ENCODE peak calls at places on chromosomes 3 and 15, in four cellular contexts. X is right atrium auricular region, F is tibial artery, Q is adrenal gland. W is an unnamed sample.

GRCh38 chr3:121018917-121019321 is 110.9 kb downstream of the STXBP5L start:
- DNase-seq in X (no peak), F (no peak), Q (no peak), W (no peak)

GRCh38 chr3:155553800-155554199 is 191.1 kb downstream of the PLCH1 start:
- DNase-seq in X (no peak), F (no peak), Q (no peak), W (no peak)

GRCh38 chr3:132161608-132162007 is 126.8 kb upstream of the CPNE4 start:
- DNase-seq in X (no peak), F (no peak), Q (no peak), W (no peak)

GRCh38 chr3:58062469-58062868 is 54.2 kb downstream of the FLNB start:
- DNase-seq in X (no peak), F (no peak), Q (no peak), W (no peak)

GRCh38 chr15:76012021-76012551 is at the start of gene NRG4:
- DNase-seq in X (no peak), F (no peak), Q (peak; percentile 37), W (no peak)

GRCh38 chr3:119891944-119892721 is 110.2 kb downstream of the NR1I2 start:
- DNase-seq in X (no peak), F (no peak), Q (peak; percentile 64), W (no peak)

GRCh38 chr3:127107491-127108375 is 85.2 kb upstream of the PRR23E start:
- DNase-seq in X (no peak), F (no peak), Q (no peak), W (peak; percentile 5)

GRCh38 chr3:51434746-51435323 is 43.8 kb downstream of the RBM15B start:
- DNase-seq in X (no peak), F (no peak), Q (peak; percentile 76), W (peak; percentile 52)

GRCh38 chr3:153338487-153338886 is 176.5 kb downstream of the RAP2B start:
- DNase-seq in X (no peak), F (no peak), Q (peak; percentile 5), W (no peak)

GRCh38 chr15:67902579-67902979 is 62.7 kb upstream of the RNU6-1 start:
- DNase-seq in X (no peak), F (no peak), Q (no peak), W (no peak)

GRCh38 chr3:70554170-70554569 is 241.7 kb upstream of the MDFIC2 start:
- DNase-seq in X (no peak), F (no peak), Q (no peak), W (no peak)

GRCh38 chr3:61371123-61371522 is 119.9 kb upstream of the FHIT start:
- DNase-seq in X (no peak), F (no peak), Q (peak; percentile 11), W (no peak)

GRCh38 chr3:119579366-119580147 is at the start of gene ADPRH:
- DNase-seq in X (peak; percentile 82), F (peak; percentile 52), Q (peak; percentile 89), W (no peak)

GRCh38 chr15:67307889-67308597 is 53.5 kb downstream of the IQCH start:
- DNase-seq in X (no peak), F (no peak), Q (no peak), W (no peak)

GRCh38 chr3:174859756-174860155 is 622 bp downstream of the NAALADL2 start:
- DNase-seq in X (no peak), F (no peak), Q (no peak), W (no peak)

GRCh38 chr15:35669021-35669420 is 123.1 kb upstream of the DPH6 start:
- DNase-seq in X (no peak), F (no peak), Q (no peak), W (no peak)

GRCh38 chr3:53261712-53262111 is 5.9 kb upstream of the TKT start:
- DNase-seq in X (no peak), F (no peak), Q (no peak), W (no peak)

GRCh38 chr15:77069521-77070121 is 1.3 kb downstream of the TSPAN3 start:
- DNase-seq in X (no peak), F (no peak), Q (no peak), W (no peak)

GRCh38 chr3:15305366-15305844 is 27.0 kb downstream of the SH3BP5 start:
- DNase-seq in X (no peak), F (no peak), Q (peak; percentile 86), W (no peak)

GRCh38 chr3:122974764-122975162 is 52.8 kb downstream of the SEMA5B start:
- DNase-seq in X (no peak), F (no peak), Q (peak; percentile 42), W (no peak)

GRCh38 chr3:189267981-189268613 is 96.3 kb downstream of the TPRG1 start:
- DNase-seq in X (no peak), F (no peak), Q (no peak), W (no peak)

GRCh38 chr3:52534281-52535183 is 875 bp upstream of the NT5DC2 start:
- DNase-seq in X (peak; percentile 72), F (no peak), Q (peak; percentile 32), W (peak; percentile 41)

GRCh38 chr3:197958346-197958745 is 1.7 kb upstream of the LMLN start:
- DNase-seq in X (no peak), F (no peak), Q (no peak), W (no peak)

GRCh38 chr15:72358532-72359180 is 17.2 kb downstream of the HEXA start:
- DNase-seq in X (peak; percentile 64), F (peak; percentile 36), Q (peak; percentile 55), W (peak; percentile 84)

GRCh38 chr3:176074096-176074495 is 1123.2 kb downstream of the TBL1XR1 start:
- DNase-seq in X (no peak), F (no peak), Q (no peak), W (no peak)

GRCh38 chr15:40584191-40584590 is 9.9 kb upstream of the KNL1 start:
- DNase-seq in X (no peak), F (no peak), Q (no peak), W (no peak)

GRCh38 chr3:98325055-98325454 is 28.6 kb upstream of the OR5K4 start:
- DNase-seq in X (no peak), F (no peak), Q (no peak), W (no peak)

GRCh38 chr3:194757629-194758028 is 71.9 kb downstream of the FAM43A start:
- DNase-seq in X (no peak), F (no peak), Q (no peak), W (no peak)
- H3K27ac ChIP-seq in X (no peak overlapping the region), F (peak overlapping the region; percentile 61), Q (no peak overlapping the region), W (peak overlapping the region; percentile 87)

DNA sequence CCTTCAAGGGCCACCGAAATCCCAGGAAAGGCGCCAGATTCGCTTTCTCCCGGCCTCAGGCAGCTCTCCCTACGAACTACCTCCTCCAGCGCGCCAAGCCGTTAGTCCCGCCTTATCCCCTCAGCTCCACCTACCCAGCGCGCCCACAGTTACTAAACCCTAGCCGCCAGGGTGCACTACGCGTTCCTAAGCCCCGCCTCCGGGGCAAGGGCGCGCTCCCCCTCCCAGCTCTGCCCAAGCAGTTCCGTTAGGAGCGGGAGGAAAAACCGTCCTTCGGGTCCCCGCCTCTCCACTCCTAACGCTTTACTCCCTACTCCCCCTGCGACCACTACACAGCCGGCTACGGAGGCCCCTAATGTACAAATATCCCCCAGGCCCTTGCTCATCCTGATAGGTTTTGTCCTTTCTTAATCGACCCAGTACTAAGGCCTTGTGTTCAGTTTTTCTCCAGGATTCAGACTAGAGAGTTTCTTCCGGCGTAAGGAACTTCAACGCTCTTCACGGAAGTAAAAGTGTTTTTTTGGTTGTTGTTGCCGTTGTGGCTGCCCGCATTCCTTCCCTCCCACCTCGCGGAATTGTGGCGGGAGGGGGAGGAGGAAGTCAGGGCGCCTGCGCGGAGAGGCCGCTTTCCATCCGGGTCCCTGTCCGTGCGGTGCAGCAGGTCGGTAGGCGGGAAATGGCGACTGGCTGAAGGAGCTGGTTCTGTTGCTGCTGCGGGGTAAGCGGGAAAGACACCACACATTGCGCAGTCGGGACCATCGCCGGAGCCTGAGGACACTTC is at the start of gene CTDSPL2:
- DNase-seq in X (peak; percentile 97), F (peak; percentile 98), Q (peak; percentile 99), W (peak; percentile 96)
- TF ChIP-seq CTCF in X (no peak), F (peak; percentile 6), Q (no peak), W (peak; percentile 73)

GRCh38 chr3:33424606-33425453 is 15.4 kb downstream of the UBP1 start:
- DNase-seq in X (no peak), F (no peak), Q (no peak), W (no peak)
- H3K27ac ChIP-seq in X (no peak overlapping the region), F (no peak overlapping the region), Q (no peak overlapping the region), W (peak overlapping the region; percentile 1)

GRCh38 chr3:129611812-129612349 is 5.4 kb upstream of the PLXND1 start:
- DNase-seq in X (no peak), F (peak; percentile 52), Q (no peak), W (no peak)
- TF ChIP-seq CTCF in X (no peak), F (no peak), Q (no peak), W (no peak)

GRCh38 chr3:49417516-49418120 is 4.7 kb downstream of the AMT start:
- DNase-seq in X (no peak), F (no peak), Q (peak; percentile 38), W (no peak)

GRCh38 chr3:49414753-49415152 is 2.5 kb downstream of the TCTA start:
- DNase-seq in X (no peak), F (no peak), Q (no peak), W (no peak)

GRCh38 chr3:49413338-49413734 is 1.1 kb downstream of the TCTA start:
- DNase-seq in X (no peak), F (no peak), Q (no peak), W (no peak)

GRCh38 chr3:49415931-49416601 is 3.8 kb downstream of the TCTA start:
- DNase-seq in X (no peak), F (no peak), Q (no peak), W (no peak)

DNA sequence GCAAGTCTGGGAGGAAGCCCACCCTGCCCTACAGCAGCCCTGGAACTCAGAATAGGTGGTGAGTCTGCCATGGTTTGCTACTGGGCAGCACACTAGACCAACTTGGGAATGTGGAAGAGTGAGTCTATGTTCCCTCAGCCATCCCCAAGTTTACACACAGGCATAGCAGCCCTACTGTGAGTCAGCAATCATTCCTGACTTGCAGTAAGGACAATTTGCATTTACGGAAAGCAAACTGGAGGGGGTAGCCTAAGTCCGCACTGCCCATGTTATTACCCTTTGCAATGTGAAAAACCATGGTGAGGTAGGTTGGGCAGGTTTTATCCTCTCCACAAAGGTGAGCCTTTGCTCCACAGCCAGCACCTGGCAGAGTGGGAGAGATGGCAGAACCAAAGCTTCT is 4.6 kb downstream of the TCTA start:
- DNase-seq in X (no peak), F (no peak), Q (no peak), W (no peak)
- H3K27ac ChIP-seq in X (peak overlapping the region; percentile 58), F (no peak overlapping the region), Q (no peak overlapping the region), W (no peak overlapping the region)

GRCh38 chr3:42562047-42562907 is 19.5 kb downstream of the SEC22C start:
- DNase-seq in X (no peak), F (no peak), Q (no peak), W (no peak)
- TF ChIP-seq CTCF in X (no peak), F (no peak), Q (no peak), W (no peak)

GRCh38 chr3:43176666-43177065 is 70.8 kb upstream of the POMGNT2 start:
- DNase-seq in X (no peak), F (no peak), Q (no peak), W (no peak)
- H3K27ac ChIP-seq in X (no peak overlapping the region), F (no peak overlapping the region), Q (no peak overlapping the region), W (no peak overlapping the region)